ENCODE peak calls at places on chromosomes 7 and 10, in five cellular contexts. P is mesenchymal stem cell, O is trophoblast cell, D is IMR-90, F is H1. E is an unnamed sample.

GRCh38 chr7:111159426-111159825 is 68.5 kb downstream of the LRRN3 start:
- DNase-seq in O (no peak), P (no peak), F (no peak), D (peak; percentile 69), E (no peak)

GRCh38 chr10:11344550-11344949 is 266.9 kb downstream of the USP6NL start:
- DNase-seq in P (no peak), D (no peak), F (no peak), O (no peak), E (no peak)

GRCh38 chr7:44632196-44632595 is 25.8 kb downstream of the OGDH start:
- DNase-seq in O (no peak), F (no peak), D (no peak), P (no peak), E (no peak)

GRCh38 chr7:116395125-116395791 is 104.3 kb upstream of the CAV2 start:
- DNase-seq in O (peak; percentile 73), P (peak; percentile 84), F (peak; percentile 23), D (peak; percentile 94), E (no peak)

GRCh38 chr10:32056136-32057040 is at the start of gene KIF5B:
- DNase-seq in D (peak; percentile 81), O (peak; percentile 92), P (peak; percentile 86), F (peak; percentile 68), E (peak; percentile 87)

GRCh38 chr10:30759423-30759822 is 129.9 kb upstream of the LYZL2 start:
- DNase-seq in D (peak; percentile 84), O (no peak), F (no peak), P (peak; percentile 54), E (no peak)

GRCh38 chr7:34622182-34622581 is 35.8 kb upstream of the NPSR1 start:
- DNase-seq in D (no peak), O (no peak), P (no peak), F (no peak), E (no peak)

GRCh38 chr7:27196287-27196739 is 3.6 kb downstream of the HOXA13 start:
- DNase-seq in F (no peak), D (peak; percentile 71), P (peak; percentile 71), O (peak; percentile 79), E (peak; percentile 67)

GRCh38 chr10:28215930-28216329 is 86.9 kb downstream of the MPP7 start:
- DNase-seq in D (no peak), O (peak; percentile 6), P (no peak), F (no peak), E (no peak)

GRCh38 chr7:108367946-108368345 is 88.3 kb downstream of the NRCAM start:
- DNase-seq in P (no peak), D (no peak), F (no peak), O (no peak), E (no peak)

GRCh38 chr7:37234928-37235327 is 213.7 kb downstream of the ELMO1 start:
- DNase-seq in D (no peak), P (peak; percentile 7), O (peak; percentile 36), F (no peak), E (peak; percentile 26)

GRCh38 chr10:43965033-43965917 is 316.6 kb upstream of the ZNF32 start:
- DNase-seq in D (peak; percentile 26), P (peak; percentile 68), O (no peak), F (no peak), E (no peak)

GRCh38 chr10:13360587-13360986 is 12.5 kb upstream of the SEPHS1 start:
- DNase-seq in D (no peak), F (no peak), P (no peak), O (no peak), E (no peak)

GRCh38 chr7:147833549-147833948 is 757.0 kb upstream of the C7orf33 start:
- DNase-seq in D (no peak), O (no peak), F (no peak), P (no peak), E (peak; percentile 4)

GRCh38 chr10:113665806-113666354 is 2.0 kb upstream of the NRAP start:
- DNase-seq in O (peak; percentile 89), D (peak; percentile 93), P (peak; percentile 82), F (no peak), E (no peak)

GRCh38 chr7:29606287-29606721 is 42.7 kb downstream of the PRR15 start:
- DNase-seq in P (peak; percentile 75), O (peak; percentile 32), F (no peak), D (no peak), E (no peak)

GRCh38 chr7:16419859-16420258 is 1.5 kb downstream of the CRPPA start:
- DNase-seq in O (no peak), P (no peak), D (no peak), F (no peak), E (no peak)

GRCh38 chr7:139943391-139943790 is 114.3 kb downstream of the TBXAS1 start:
- DNase-seq in F (no peak), P (no peak), D (no peak), O (no peak), E (no peak)

GRCh38 chr7:155084021-155084420 is 13.9 kb downstream of the HTR5A start:
- DNase-seq in D (no peak), O (no peak), P (no peak), F (no peak), E (no peak)

DNA sequence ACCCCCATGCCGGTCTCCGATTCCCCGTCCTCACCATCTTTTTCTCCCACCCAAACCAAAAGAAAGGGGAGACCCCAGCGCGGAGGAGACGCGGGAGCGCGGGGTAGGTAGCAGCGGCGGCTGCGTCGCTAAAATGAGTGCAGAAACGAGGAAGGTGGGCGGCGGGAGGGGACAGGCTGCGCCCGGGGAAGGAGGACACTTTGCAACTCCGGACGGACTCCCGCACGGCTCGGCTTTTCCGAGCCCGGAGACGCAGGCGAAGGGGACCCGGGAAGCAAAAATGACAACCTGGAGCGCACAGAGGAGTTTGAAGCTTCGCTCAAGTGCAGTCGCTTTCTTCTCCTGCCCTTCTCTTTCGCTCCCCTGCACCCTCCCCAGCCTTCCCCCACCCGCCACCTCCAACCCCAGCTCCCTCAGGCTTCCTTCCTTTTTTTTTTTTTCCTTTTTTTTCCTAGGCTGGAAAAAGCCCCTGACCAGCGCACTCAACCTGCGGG is 481 bp downstream of the SFMBT2 start:
- DNase-seq in P (peak; percentile 39), F (no peak), O (peak; percentile 35), D (peak; percentile 10), E (no peak)
- H3K23ac ChIP-seq in P (peak overlapping the region; percentile 64), F (no peak overlapping the region), O (no peak overlapping the region), D (no peak overlapping the region), E (no peak overlapping the region)

GRCh38 chr10:45373003-45373782 is 823 bp upstream of the ALOX5 start:
- DNase-seq in D (no peak), O (no peak), F (no peak), P (no peak), E (no peak)

GRCh38 chr10:45374451-45375052 is 536 bp downstream of the ALOX5 start:
- DNase-seq in F (no peak), D (no peak), O (no peak), P (no peak), E (no peak)

GRCh38 chr10:45372251-45372951 is 1.6 kb upstream of the ALOX5 start:
- DNase-seq in O (no peak), F (no peak), D (no peak), P (no peak), E (no peak)

GRCh38 chr10:45375101-45375500 is 1.1 kb downstream of the ALOX5 start:
- DNase-seq in O (no peak), P (no peak), F (no peak), D (no peak), E (no peak)

GRCh38 chr10:45373783-45374450 is at the start of gene ALOX5:
- DNase-seq in D (no peak), O (peak; percentile 15), F (no peak), P (no peak), E (peak; percentile 32)
- H3K14ac ChIP-seq in D (no peak within 1 kb of the TSS), O (no peak within 1 kb of the TSS), F (no peak within 1 kb of the TSS), P (peak within 1 kb of the TSS; percentile 58), E (peak within 1 kb of the TSS; percentile 84)

DNA sequence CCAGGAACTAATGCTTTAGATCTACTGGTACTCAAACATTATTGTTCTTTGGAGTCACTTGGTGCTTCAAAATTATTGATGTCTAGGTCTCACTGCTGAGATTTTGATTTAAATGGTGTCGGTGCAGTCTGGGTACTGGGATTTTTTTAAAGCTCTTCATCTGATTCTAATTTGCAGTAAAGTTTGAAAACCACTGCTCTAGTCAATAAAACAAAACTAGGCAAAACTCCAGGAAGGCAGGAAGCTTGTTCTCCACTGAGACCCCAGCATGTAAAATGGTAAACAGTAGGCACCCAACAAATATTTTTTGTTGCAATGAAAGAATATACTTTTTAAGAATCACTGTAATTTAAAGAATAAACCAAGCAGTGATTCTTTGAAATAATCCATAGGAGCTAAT is 49.7 kb downstream of the ADD3 start:
- DNase-seq in O (no peak), D (no peak), P (no peak), F (no peak), E (no peak)
- H3K4me3 ChIP-seq in O (no peak overlapping the region), D (no peak overlapping the region), P (no peak overlapping the region), F (no peak overlapping the region), E (no peak overlapping the region)

DNA sequence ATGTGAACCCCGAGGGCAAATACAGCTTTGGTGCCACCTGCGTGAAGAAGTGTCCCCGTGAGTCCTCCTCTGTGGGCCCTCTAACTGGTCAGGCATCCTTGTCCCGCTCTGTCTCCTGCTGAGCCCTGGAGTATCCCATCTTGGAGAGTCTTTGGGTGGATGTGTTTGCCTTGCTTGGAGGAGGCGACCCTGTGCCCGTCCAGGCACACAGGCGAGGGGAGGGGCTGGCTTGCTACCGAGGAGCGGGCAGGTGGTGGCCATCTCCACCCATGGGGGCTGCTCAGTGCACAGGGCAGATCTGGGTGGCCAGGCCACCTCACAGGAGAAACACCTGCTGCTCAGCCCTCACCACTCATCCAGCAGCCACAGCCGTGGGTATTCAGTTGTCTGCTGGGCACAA is 135.3 kb downstream of the EGFR start:
- DNase-seq in F (no peak), D (no peak), O (no peak), P (no peak), E (no peak)
- H3K23ac ChIP-seq in F (no peak overlapping the region), D (no peak overlapping the region), O (peak overlapping the region; percentile 78), P (no peak overlapping the region), E (no peak overlapping the region)

DNA sequence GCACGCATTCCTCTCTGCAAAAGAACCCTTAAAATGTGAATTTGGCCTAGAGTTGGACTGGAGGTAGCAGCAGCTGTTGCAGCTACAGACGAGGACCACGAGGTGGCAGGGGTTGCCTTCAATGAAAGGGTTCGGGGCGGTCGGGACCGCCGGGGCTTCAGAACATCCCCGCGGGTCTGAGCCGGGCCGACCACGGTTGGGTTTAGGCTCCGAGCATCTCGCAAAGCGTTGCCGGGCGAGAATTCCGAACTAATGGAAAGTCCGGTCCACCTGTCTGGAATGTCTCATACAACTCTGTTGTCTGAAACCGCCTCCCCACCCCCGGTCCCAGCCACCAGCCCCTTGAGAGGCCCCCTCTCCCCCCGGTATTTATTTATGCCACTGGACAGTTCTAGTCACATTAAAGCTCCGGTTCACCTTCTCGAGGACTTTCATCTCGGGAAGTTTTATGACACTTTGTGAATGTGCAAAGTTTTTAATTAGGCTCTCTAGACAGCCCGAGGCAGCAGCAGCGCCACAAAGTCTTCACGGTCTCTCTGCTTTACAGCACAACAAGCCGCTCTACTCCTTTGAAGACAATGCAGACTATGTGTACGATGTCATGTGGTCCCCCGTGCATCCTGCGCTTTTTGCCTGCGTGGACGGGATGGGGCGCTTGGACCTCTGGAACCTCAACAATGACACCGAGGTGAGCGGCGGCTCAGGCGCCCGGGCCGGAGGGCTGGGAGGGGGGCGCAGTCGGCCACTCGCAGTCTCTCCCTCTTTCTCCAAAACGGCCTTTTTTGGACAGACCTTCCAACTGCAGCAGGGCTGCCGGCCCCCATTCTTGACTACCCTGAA is 246.2 kb downstream of the SLC25A13 start:
- DNase-seq in P (peak; percentile 58), F (no peak), O (peak; percentile 69), D (peak; percentile 56), E (peak; percentile 54)
- H3K14ac ChIP-seq in P (no peak overlapping the region), F (no peak overlapping the region), O (no peak overlapping the region), D (no peak overlapping the region), E (no peak overlapping the region)

GRCh38 chr10:104622598-104623209 is 18.4 kb upstream of the SORCS3 start:
- DNase-seq in F (no peak), O (peak; percentile 78), P (no peak), D (no peak), E (peak; percentile 35)
- H3K4me3 ChIP-seq in F (no peak overlapping the region), O (no peak overlapping the region), P (no peak overlapping the region), D (no peak overlapping the region), E (no peak overlapping the region)

GRCh38 chr7:47489624-47490023 is 92.3 kb downstream of the TNS3 start:
- DNase-seq in O (no peak), P (no peak), D (no peak), F (no peak), E (no peak)
- H3K23ac ChIP-seq in O (no peak overlapping the region), P (no peak overlapping the region), D (no peak overlapping the region), F (no peak overlapping the region), E (no peak overlapping the region)

E was measured in neuronal stem cell.